ENCODE peak calls at places on chromosome 11, in seven cellular contexts. One of them, this sample, is unnamed.

GRCh38 chr11:131305005-131305404 is 65.4 kb upstream of the NTM start:
- DNase-seq in ascending aorta: no peak
- DNase-seq in fibroblast of the aortic adventitia: peak
- DNase-seq in spleen: no peak
- DNase-seq in heart left ventricle: no peak
- DNase-seq in A549: no peak
- DNase-seq in dorsolateral prefrontal cortex: no peak
- DNase-seq in this sample: no peak

GRCh38 chr11:63552921-63553320 is 10.3 kb downstream of the PLAAT2 start:
- DNase-seq in dorsolateral prefrontal cortex: no peak
- DNase-seq in ascending aorta: no peak
- DNase-seq in heart left ventricle: no peak
- DNase-seq in A549: no peak
- DNase-seq in fibroblast of the aortic adventitia: no peak
- DNase-seq in spleen: no peak
- DNase-seq in this sample: no peak

GRCh38 chr11:36564376-36565032 is 3.3 kb upstream of the RAG1 start:
- DNase-seq in A549: peak
- DNase-seq in fibroblast of the aortic adventitia: peak
- DNase-seq in dorsolateral prefrontal cortex: peak
- DNase-seq in heart left ventricle: peak
- DNase-seq in ascending aorta: peak
- DNase-seq in spleen: no peak
- DNase-seq in this sample: peak

GRCh38 chr11:130831506-130832385 is 84.5 kb downstream of the SNX19 start:
- DNase-seq in dorsolateral prefrontal cortex: peak
- DNase-seq in heart left ventricle: no peak
- DNase-seq in spleen: no peak
- DNase-seq in ascending aorta: no peak
- DNase-seq in A549: no peak
- DNase-seq in fibroblast of the aortic adventitia: peak
- DNase-seq in this sample: no peak

GRCh38 chr11:114181195-114181594 is 115.0 kb upstream of the NNMT start:
- DNase-seq in fibroblast of the aortic adventitia: no peak
- DNase-seq in A549: no peak
- DNase-seq in dorsolateral prefrontal cortex: no peak
- DNase-seq in spleen: no peak
- DNase-seq in heart left ventricle: no peak
- DNase-seq in ascending aorta: no peak
- DNase-seq in this sample: no peak

GRCh38 chr11:110251837-110252236 is 44.6 kb downstream of the RDX start:
- DNase-seq in fibroblast of the aortic adventitia: peak
- DNase-seq in heart left ventricle: no peak
- DNase-seq in ascending aorta: no peak
- DNase-seq in dorsolateral prefrontal cortex: no peak
- DNase-seq in A549: peak
- DNase-seq in spleen: no peak
- DNase-seq in this sample: no peak

GRCh38 chr11:60303661-60304060 is 23.2 kb downstream of the MS4A4A start:
- DNase-seq in heart left ventricle: no peak
- DNase-seq in ascending aorta: no peak
- DNase-seq in fibroblast of the aortic adventitia: no peak
- DNase-seq in spleen: no peak
- DNase-seq in dorsolateral prefrontal cortex: no peak
- DNase-seq in A549: no peak
- DNase-seq in this sample: no peak

GRCh38 chr11:92827132-92827531 is 142.3 kb upstream of the MTNR1B start:
- DNase-seq in A549: no peak
- DNase-seq in fibroblast of the aortic adventitia: no peak
- DNase-seq in ascending aorta: no peak
- DNase-seq in dorsolateral prefrontal cortex: no peak
- DNase-seq in heart left ventricle: no peak
- DNase-seq in spleen: no peak
- DNase-seq in this sample: no peak

GRCh38 chr11:125091247-125091876 is 20.1 kb downstream of the TMEM218 start:
- DNase-seq in A549: peak
- DNase-seq in fibroblast of the aortic adventitia: peak
- DNase-seq in spleen: peak
- DNase-seq in heart left ventricle: peak
- DNase-seq in ascending aorta: no peak
- DNase-seq in dorsolateral prefrontal cortex: peak
- DNase-seq in this sample: peak

GRCh38 chr11:81967242-81967641 is 766.4 kb downstream of the FAM181B start:
- DNase-seq in spleen: no peak
- DNase-seq in dorsolateral prefrontal cortex: no peak
- DNase-seq in fibroblast of the aortic adventitia: peak
- DNase-seq in ascending aorta: no peak
- DNase-seq in A549: no peak
- DNase-seq in heart left ventricle: no peak
- DNase-seq in this sample: no peak

GRCh38 chr11:130163346-130164220 is 4.0 kb downstream of the ST14 start:
- DNase-seq in fibroblast of the aortic adventitia: no peak
- DNase-seq in A549: no peak
- DNase-seq in spleen: no peak
- DNase-seq in heart left ventricle: no peak
- DNase-seq in ascending aorta: no peak
- DNase-seq in dorsolateral prefrontal cortex: no peak
- DNase-seq in this sample: peak

GRCh38 chr11:62120466-62120865 is 3.3 kb upstream of the INCENP start:
- DNase-seq in heart left ventricle: no peak
- DNase-seq in spleen: no peak
- DNase-seq in dorsolateral prefrontal cortex: no peak
- DNase-seq in A549: no peak
- DNase-seq in fibroblast of the aortic adventitia: no peak
- DNase-seq in ascending aorta: no peak
- DNase-seq in this sample: no peak

GRCh38 chr11:134666273-134667174 is 254.5 kb upstream of the B3GAT1 start:
- DNase-seq in dorsolateral prefrontal cortex: no peak
- DNase-seq in heart left ventricle: no peak
- DNase-seq in fibroblast of the aortic adventitia: no peak
- DNase-seq in A549: no peak
- DNase-seq in ascending aorta: no peak
- DNase-seq in spleen: no peak
- DNase-seq in this sample: peak

GRCh38 chr11:42625757-42626156 is 686.0 kb upstream of the API5 start:
- DNase-seq in ascending aorta: no peak
- DNase-seq in fibroblast of the aortic adventitia: no peak
- DNase-seq in heart left ventricle: no peak
- DNase-seq in spleen: no peak
- DNase-seq in dorsolateral prefrontal cortex: no peak
- DNase-seq in A549: no peak
- DNase-seq in this sample: no peak

GRCh38 chr11:6357222-6357621 is 33.1 kb upstream of the SMPD1 start:
- DNase-seq in ascending aorta: peak
- DNase-seq in dorsolateral prefrontal cortex: peak
- DNase-seq in heart left ventricle: peak
- DNase-seq in fibroblast of the aortic adventitia: peak
- DNase-seq in A549: no peak
- DNase-seq in spleen: no peak
- DNase-seq in this sample: peak

GRCh38 chr11:64876835-64877341 is 1.5 kb downstream of the EHD1 start:
- DNase-seq in spleen: peak
- DNase-seq in dorsolateral prefrontal cortex: no peak
- DNase-seq in A549: no peak
- DNase-seq in heart left ventricle: peak
- DNase-seq in fibroblast of the aortic adventitia: peak
- DNase-seq in ascending aorta: peak
- DNase-seq in this sample: no peak

GRCh38 chr11:132334769-132335280 is 964.4 kb downstream of the NTM start:
- DNase-seq in spleen: no peak
- DNase-seq in fibroblast of the aortic adventitia: no peak
- DNase-seq in ascending aorta: no peak
- DNase-seq in A549: no peak
- DNase-seq in heart left ventricle: no peak
- DNase-seq in dorsolateral prefrontal cortex: no peak
- DNase-seq in this sample: no peak

GRCh38 chr11:78228467-78228866 is 39.7 kb downstream of the USP35 start:
- DNase-seq in ascending aorta: peak
- DNase-seq in A549: peak
- DNase-seq in heart left ventricle: no peak
- DNase-seq in dorsolateral prefrontal cortex: no peak
- DNase-seq in fibroblast of the aortic adventitia: peak
- DNase-seq in spleen: no peak
- DNase-seq in this sample: no peak

GRCh38 chr11:66332371-66333219 is 3.6 kb downstream of the RIN1 start:
- DNase-seq in spleen: peak
- DNase-seq in ascending aorta: no peak
- DNase-seq in A549: no peak
- DNase-seq in heart left ventricle: peak
- DNase-seq in fibroblast of the aortic adventitia: no peak
- DNase-seq in dorsolateral prefrontal cortex: no peak
- DNase-seq in this sample: peak

GRCh38 chr11:515131-515530 is 8.1 kb upstream of the RNH1 start:
- DNase-seq in A549: no peak
- DNase-seq in spleen: no peak
- DNase-seq in heart left ventricle: no peak
- DNase-seq in fibroblast of the aortic adventitia: no peak
- DNase-seq in dorsolateral prefrontal cortex: no peak
- DNase-seq in ascending aorta: no peak
- DNase-seq in this sample: no peak

GRCh38 chr11:520428-521178 is 13.6 kb upstream of the RNH1 start:
- DNase-seq in heart left ventricle: peak
- DNase-seq in A549: no peak
- DNase-seq in spleen: no peak
- DNase-seq in ascending aorta: peak
- DNase-seq in fibroblast of the aortic adventitia: no peak
- DNase-seq in dorsolateral prefrontal cortex: no peak
- DNase-seq in this sample: no peak

GRCh38 chr11:521179-521688 is 14.1 kb downstream of the HRAS start:
- DNase-seq in heart left ventricle: no peak
- DNase-seq in A549: no peak
- DNase-seq in fibroblast of the aortic adventitia: no peak
- DNase-seq in ascending aorta: no peak
- DNase-seq in spleen: no peak
- DNase-seq in dorsolateral prefrontal cortex: no peak
- DNase-seq in this sample: peak

GRCh38 chr11:516400-516799 is 9.4 kb upstream of the RNH1 start:
- DNase-seq in A549: no peak
- DNase-seq in dorsolateral prefrontal cortex: no peak
- DNase-seq in spleen: no peak
- DNase-seq in ascending aorta: no peak
- DNase-seq in heart left ventricle: no peak
- DNase-seq in fibroblast of the aortic adventitia: no peak
- DNase-seq in this sample: no peak

DNA sequence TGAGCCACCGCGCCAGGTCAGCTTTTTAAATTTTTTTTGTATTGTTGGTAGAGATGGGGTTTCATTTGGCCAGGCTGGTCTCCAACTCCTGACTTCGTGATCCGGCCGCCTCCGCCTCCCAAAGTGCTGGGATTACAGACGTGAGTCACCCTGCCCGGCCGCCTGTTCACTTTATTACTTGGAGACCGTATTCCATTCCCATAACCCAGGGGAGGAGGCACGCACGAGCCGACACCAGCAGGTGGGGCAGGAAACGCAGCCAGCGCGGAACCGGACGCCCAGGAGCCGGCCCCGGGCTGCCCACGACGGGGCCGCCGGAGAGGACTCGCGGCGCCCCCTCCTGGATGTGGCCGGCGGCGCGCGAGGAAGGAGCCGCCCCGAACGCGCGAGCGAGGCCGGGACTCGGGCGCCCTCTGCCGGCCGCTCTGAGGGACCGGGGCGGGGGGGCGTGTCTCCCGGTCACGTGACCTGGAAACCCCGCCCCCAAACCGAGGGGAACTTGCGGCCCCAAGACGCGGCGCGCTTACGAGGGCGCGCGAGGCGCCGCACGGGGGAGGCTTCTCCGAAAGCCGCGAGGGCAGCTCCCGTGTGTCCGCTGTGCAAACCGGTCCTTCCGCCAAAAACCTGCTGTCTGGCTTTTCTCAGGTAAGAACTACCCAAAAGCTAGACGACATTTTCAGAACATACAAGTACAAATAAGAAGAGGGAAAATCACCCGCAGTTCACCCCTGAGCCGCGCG is 11.6 kb upstream of the RNH1 start:
- DNase-seq in heart left ventricle: peak
- DNase-seq in ascending aorta: peak
- DNase-seq in dorsolateral prefrontal cortex: peak
- DNase-seq in A549: peak
- DNase-seq in spleen: peak
- DNase-seq in fibroblast of the aortic adventitia: peak
- DNase-seq in this sample: peak
- TF ChIP-seq CTCF in heart left ventricle: peak
- TF ChIP-seq CTCF in ascending aorta: peak
- TF ChIP-seq CTCF in dorsolateral prefrontal cortex: peak
- TF ChIP-seq CTCF in A549: peak
- TF ChIP-seq CTCF in spleen: peak
- TF ChIP-seq CTCF in fibroblast of the aortic adventitia: peak
- TF ChIP-seq CTCF in this sample: no peak

DNA sequence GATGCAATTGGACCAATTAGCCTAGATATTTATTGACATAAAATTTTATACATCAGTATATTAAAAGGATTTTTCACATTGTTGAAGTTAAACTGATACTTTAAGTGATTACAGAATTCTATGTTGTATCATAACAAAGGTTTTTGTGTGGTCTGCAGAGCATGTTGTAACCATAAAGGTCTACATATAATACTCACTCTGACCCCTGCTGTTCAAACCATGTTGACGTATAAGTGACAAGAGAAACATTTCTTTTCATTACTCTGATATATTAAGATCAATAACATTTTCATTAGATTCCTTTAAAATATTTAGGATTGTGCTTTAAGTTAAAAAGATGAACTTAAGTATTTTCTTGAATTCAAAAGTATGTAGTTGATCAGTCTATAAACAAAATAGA is 63.9 kb downstream of the GAS2 start:
- DNase-seq in ascending aorta: no peak
- DNase-seq in dorsolateral prefrontal cortex: no peak
- DNase-seq in spleen: no peak
- DNase-seq in A549: no peak
- DNase-seq in heart left ventricle: no peak
- DNase-seq in fibroblast of the aortic adventitia: no peak
- DNase-seq in this sample: no peak
- TF ChIP-seq CTCF in ascending aorta: no peak
- TF ChIP-seq CTCF in dorsolateral prefrontal cortex: peak
- TF ChIP-seq CTCF in spleen: no peak
- TF ChIP-seq CTCF in A549: no peak
- TF ChIP-seq CTCF in heart left ventricle: peak
- TF ChIP-seq CTCF in fibroblast of the aortic adventitia: no peak
- TF ChIP-seq CTCF in this sample: no peak

GRCh38 chr11:12761029-12761428 is 86.8 kb downstream of the TEAD1 start:
- DNase-seq in dorsolateral prefrontal cortex: no peak
- DNase-seq in ascending aorta: no peak
- DNase-seq in A549: no peak
- DNase-seq in heart left ventricle: no peak
- DNase-seq in fibroblast of the aortic adventitia: peak
- DNase-seq in spleen: no peak
- DNase-seq in this sample: no peak
- TF ChIP-seq CTCF in dorsolateral prefrontal cortex: no peak
- TF ChIP-seq CTCF in ascending aorta: no peak
- TF ChIP-seq CTCF in A549: peak
- TF ChIP-seq CTCF in heart left ventricle: peak
- TF ChIP-seq CTCF in fibroblast of the aortic adventitia: peak
- TF ChIP-seq CTCF in spleen: no peak
- TF ChIP-seq CTCF in this sample: no peak

DNA sequence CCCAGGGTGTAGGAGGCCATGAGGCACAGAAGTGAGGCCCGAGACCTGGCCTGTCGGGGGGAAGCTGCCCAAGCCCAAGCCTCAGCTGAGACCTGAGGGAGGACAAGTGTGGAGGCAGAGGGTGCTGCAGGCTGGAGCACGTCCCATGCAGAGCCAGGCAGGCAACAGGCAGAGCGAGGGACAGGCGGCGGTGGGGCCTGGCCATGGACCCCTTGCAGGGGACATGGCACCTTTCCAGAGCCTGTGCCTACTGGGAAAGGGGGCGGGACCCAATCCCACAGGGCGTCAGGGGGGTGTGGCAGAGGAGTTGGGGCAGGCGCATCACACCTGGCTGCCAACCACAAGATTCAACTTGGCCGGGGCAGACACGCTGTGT is 4.3 kb downstream of the TNNI2 start:
- DNase-seq in ascending aorta: no peak
- DNase-seq in spleen: peak
- DNase-seq in heart left ventricle: no peak
- DNase-seq in fibroblast of the aortic adventitia: no peak
- DNase-seq in dorsolateral prefrontal cortex: no peak
- DNase-seq in A549: no peak
- DNase-seq in this sample: no peak
- TF ChIP-seq CTCF in ascending aorta: no peak
- TF ChIP-seq CTCF in spleen: no peak
- TF ChIP-seq CTCF in heart left ventricle: no peak
- TF ChIP-seq CTCF in fibroblast of the aortic adventitia: no peak
- TF ChIP-seq CTCF in dorsolateral prefrontal cortex: no peak
- TF ChIP-seq CTCF in A549: no peak
- TF ChIP-seq CTCF in this sample: no peak